ENCODE peak calls at places on chromosome 18, in eight cellular contexts. One of them, this sample, is unnamed.

GRCh38 chr18:5628512-5629255 is 84.9 kb upstream of the EPB41L3 start:
- DNase-seq in heart left ventricle: peak
- DNase-seq in colonic mucosa: peak
- DNase-seq in ascending aorta: peak
- DNase-seq in uterus: peak
- DNase-seq in H1: no peak
- DNase-seq in left lung: peak
- DNase-seq in sigmoid colon: peak
- DNase-seq in this sample: peak

GRCh38 chr18:27235218-27235870 is 50.2 kb upstream of the CHST9 start:
- DNase-seq in heart left ventricle: no peak
- DNase-seq in colonic mucosa: no peak
- DNase-seq in ascending aorta: no peak
- DNase-seq in uterus: no peak
- DNase-seq in H1: no peak
- DNase-seq in left lung: no peak
- DNase-seq in sigmoid colon: no peak
- DNase-seq in this sample: no peak

GRCh38 chr18:23935804-23936203 is 78.8 kb upstream of the TTC39C start:
- DNase-seq in heart left ventricle: no peak
- DNase-seq in colonic mucosa: no peak
- DNase-seq in ascending aorta: no peak
- DNase-seq in uterus: no peak
- DNase-seq in H1: no peak
- DNase-seq in left lung: no peak
- DNase-seq in sigmoid colon: no peak
- DNase-seq in this sample: no peak

GRCh38 chr18:11570770-11571169 is 38.6 kb upstream of the SLC35G4 start:
- DNase-seq in heart left ventricle: no peak
- DNase-seq in colonic mucosa: no peak
- DNase-seq in ascending aorta: no peak
- DNase-seq in uterus: no peak
- DNase-seq in H1: no peak
- DNase-seq in left lung: no peak
- DNase-seq in sigmoid colon: no peak
- DNase-seq in this sample: no peak

GRCh38 chr18:41162781-41163180 is 792.3 kb upstream of the PIK3C3 start:
- DNase-seq in heart left ventricle: no peak
- DNase-seq in colonic mucosa: no peak
- DNase-seq in ascending aorta: no peak
- DNase-seq in uterus: no peak
- DNase-seq in H1: no peak
- DNase-seq in left lung: no peak
- DNase-seq in sigmoid colon: no peak
- DNase-seq in this sample: no peak

GRCh38 chr18:34867520-34867919 is 157.4 kb downstream of the DTNA start:
- DNase-seq in heart left ventricle: no peak
- DNase-seq in colonic mucosa: no peak
- DNase-seq in ascending aorta: peak
- DNase-seq in uterus: peak
- DNase-seq in H1: peak
- DNase-seq in left lung: no peak
- DNase-seq in sigmoid colon: no peak
- DNase-seq in this sample: no peak

GRCh38 chr18:23712445-23712844 is 23.2 kb downstream of the LAMA3 start:
- DNase-seq in heart left ventricle: no peak
- DNase-seq in colonic mucosa: no peak
- DNase-seq in ascending aorta: no peak
- DNase-seq in uterus: no peak
- DNase-seq in H1: no peak
- DNase-seq in left lung: no peak
- DNase-seq in sigmoid colon: no peak
- DNase-seq in this sample: no peak

GRCh38 chr18:48053881-48054586 is 123.6 kb upstream of the SMAD2 start:
- DNase-seq in heart left ventricle: no peak
- DNase-seq in colonic mucosa: peak
- DNase-seq in ascending aorta: no peak
- DNase-seq in uterus: no peak
- DNase-seq in H1: no peak
- DNase-seq in left lung: no peak
- DNase-seq in sigmoid colon: no peak
- DNase-seq in this sample: no peak

GRCh38 chr18:47772374-47773248 is 157.8 kb downstream of the SMAD2 start:
- DNase-seq in heart left ventricle: no peak
- DNase-seq in colonic mucosa: peak
- DNase-seq in ascending aorta: no peak
- DNase-seq in uterus: no peak
- DNase-seq in H1: peak
- DNase-seq in left lung: peak
- DNase-seq in sigmoid colon: no peak
- DNase-seq in this sample: peak

GRCh38 chr18:11908182-11909080 is at the start of gene MPPE1:
- DNase-seq in heart left ventricle: peak
- DNase-seq in colonic mucosa: peak
- DNase-seq in ascending aorta: peak
- DNase-seq in uterus: peak
- DNase-seq in H1: peak
- DNase-seq in left lung: peak
- DNase-seq in sigmoid colon: peak
- DNase-seq in this sample: peak

GRCh38 chr18:76428396-76429261 is 66.4 kb downstream of the ZNF516 start:
- DNase-seq in heart left ventricle: no peak
- DNase-seq in colonic mucosa: no peak
- DNase-seq in ascending aorta: no peak
- DNase-seq in uterus: peak
- DNase-seq in H1: no peak
- DNase-seq in left lung: peak
- DNase-seq in sigmoid colon: peak
- DNase-seq in this sample: no peak

GRCh38 chr18:47420130-47420529 is 168.7 kb upstream of the SKOR2 start:
- DNase-seq in heart left ventricle: no peak
- DNase-seq in colonic mucosa: no peak
- DNase-seq in ascending aorta: no peak
- DNase-seq in uterus: no peak
- DNase-seq in H1: no peak
- DNase-seq in left lung: no peak
- DNase-seq in sigmoid colon: no peak
- DNase-seq in this sample: no peak

GRCh38 chr18:62334110-62334509 is 9.0 kb downstream of the TNFRSF11A start:
- DNase-seq in heart left ventricle: no peak
- DNase-seq in colonic mucosa: peak
- DNase-seq in ascending aorta: no peak
- DNase-seq in uterus: no peak
- DNase-seq in H1: no peak
- DNase-seq in left lung: no peak
- DNase-seq in sigmoid colon: no peak
- DNase-seq in this sample: no peak

GRCh38 chr18:50060822-50061221 is 134.1 kb downstream of the MYO5B start:
- DNase-seq in heart left ventricle: no peak
- DNase-seq in colonic mucosa: no peak
- DNase-seq in ascending aorta: no peak
- DNase-seq in uterus: no peak
- DNase-seq in H1: no peak
- DNase-seq in left lung: no peak
- DNase-seq in sigmoid colon: no peak
- DNase-seq in this sample: no peak

GRCh38 chr18:3221496-3221895 is 1.7 kb upstream of the MYOM1 start:
- DNase-seq in heart left ventricle: no peak
- DNase-seq in colonic mucosa: no peak
- DNase-seq in ascending aorta: no peak
- DNase-seq in uterus: no peak
- DNase-seq in H1: no peak
- DNase-seq in left lung: no peak
- DNase-seq in sigmoid colon: no peak
- DNase-seq in this sample: no peak

GRCh38 chr18:3219621-3220335 is at the start of gene MYOM1:
- DNase-seq in heart left ventricle: peak
- DNase-seq in colonic mucosa: no peak
- DNase-seq in ascending aorta: no peak
- DNase-seq in uterus: no peak
- DNase-seq in H1: no peak
- DNase-seq in left lung: no peak
- DNase-seq in sigmoid colon: no peak
- DNase-seq in this sample: no peak

GRCh38 chr18:3216987-3217386 is 2.8 kb downstream of the MYOM1 start:
- DNase-seq in heart left ventricle: no peak
- DNase-seq in colonic mucosa: no peak
- DNase-seq in ascending aorta: no peak
- DNase-seq in uterus: no peak
- DNase-seq in H1: no peak
- DNase-seq in left lung: no peak
- DNase-seq in sigmoid colon: no peak
- DNase-seq in this sample: no peak

GRCh38 chr18:3217930-3218647 is 1.7 kb downstream of the MYOM1 start:
- DNase-seq in heart left ventricle: no peak
- DNase-seq in colonic mucosa: peak
- DNase-seq in ascending aorta: no peak
- DNase-seq in uterus: no peak
- DNase-seq in H1: no peak
- DNase-seq in left lung: no peak
- DNase-seq in sigmoid colon: no peak
- DNase-seq in this sample: peak

DNA sequence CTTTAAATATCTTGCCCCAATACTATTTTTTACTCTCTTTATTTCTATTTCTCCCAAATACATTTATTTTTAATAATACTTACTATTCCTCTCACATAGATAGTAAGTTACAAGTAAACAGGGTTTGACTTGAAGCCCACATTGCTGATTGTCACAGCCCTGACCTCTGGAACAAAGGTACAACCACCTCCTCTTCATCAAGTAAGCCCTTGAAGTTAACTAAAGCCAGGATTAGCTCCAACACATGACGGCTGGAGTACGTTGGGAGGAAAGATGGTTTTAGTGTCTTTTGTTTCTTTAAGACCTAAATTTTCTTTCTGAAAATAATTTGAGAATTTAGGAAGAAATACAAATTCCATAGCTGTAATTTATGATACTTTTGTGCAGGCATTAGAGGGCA is 951 bp downstream of the MYOM1 start:
- DNase-seq in heart left ventricle: no peak
- DNase-seq in colonic mucosa: no peak
- DNase-seq in ascending aorta: no peak
- DNase-seq in uterus: no peak
- DNase-seq in H1: no peak
- DNase-seq in left lung: no peak
- DNase-seq in sigmoid colon: no peak
- DNase-seq in this sample: no peak
- H3K27ac ChIP-seq in heart left ventricle: peak
- H3K27ac ChIP-seq in colonic mucosa: no peak
- H3K27ac ChIP-seq in ascending aorta: peak
- H3K27ac ChIP-seq in uterus: peak
- H3K27ac ChIP-seq in H1: no peak
- H3K27ac ChIP-seq in left lung: no peak
- H3K27ac ChIP-seq in sigmoid colon: peak
- H3K27ac ChIP-seq in this sample: no peak

DNA sequence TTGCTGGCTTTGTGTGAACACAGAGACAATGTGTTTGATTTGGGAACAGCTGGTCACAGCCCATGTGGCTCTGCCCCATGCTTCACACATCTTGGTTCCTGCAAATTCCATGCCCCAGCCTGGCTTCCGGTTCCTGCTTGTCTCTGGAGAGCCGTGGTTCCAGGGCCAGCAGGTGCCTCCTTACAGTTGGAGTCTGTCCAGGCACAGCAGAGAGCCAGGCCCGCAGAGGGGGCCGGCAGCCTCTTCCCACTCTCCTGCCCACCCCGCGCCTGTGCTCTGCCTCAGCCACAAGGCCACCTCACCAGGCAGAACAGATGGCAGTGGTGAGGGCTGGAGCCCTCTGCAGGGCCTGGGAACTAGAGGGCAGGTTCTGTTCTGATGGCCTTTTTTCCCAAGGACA is 81.5 kb downstream of the LDLRAD4 start:
- DNase-seq in heart left ventricle: peak
- DNase-seq in colonic mucosa: no peak
- DNase-seq in ascending aorta: no peak
- DNase-seq in uterus: no peak
- DNase-seq in H1: no peak
- DNase-seq in left lung: no peak
- DNase-seq in sigmoid colon: no peak
- DNase-seq in this sample: no peak
- TF ChIP-seq CTCF in heart left ventricle: no peak
- TF ChIP-seq CTCF in colonic mucosa: no peak
- TF ChIP-seq CTCF in ascending aorta: no peak
- TF ChIP-seq CTCF in uterus: no peak
- TF ChIP-seq CTCF in H1: no peak
- TF ChIP-seq CTCF in left lung: no peak
- TF ChIP-seq CTCF in sigmoid colon: no peak
- TF ChIP-seq CTCF in this sample: no peak

GRCh38 chr18:10261315-10262276 is 192.8 kb upstream of the APCDD1 start:
- DNase-seq in heart left ventricle: no peak
- DNase-seq in colonic mucosa: no peak
- DNase-seq in ascending aorta: no peak
- DNase-seq in uterus: no peak
- DNase-seq in H1: no peak
- DNase-seq in left lung: no peak
- DNase-seq in sigmoid colon: no peak
- DNase-seq in this sample: no peak
- H3K27ac ChIP-seq in heart left ventricle: no peak
- H3K27ac ChIP-seq in colonic mucosa: no peak
- H3K27ac ChIP-seq in ascending aorta: no peak
- H3K27ac ChIP-seq in uterus: no peak
- H3K27ac ChIP-seq in H1: no peak
- H3K27ac ChIP-seq in left lung: no peak
- H3K27ac ChIP-seq in sigmoid colon: no peak
- H3K27ac ChIP-seq in this sample: peak

DNA sequence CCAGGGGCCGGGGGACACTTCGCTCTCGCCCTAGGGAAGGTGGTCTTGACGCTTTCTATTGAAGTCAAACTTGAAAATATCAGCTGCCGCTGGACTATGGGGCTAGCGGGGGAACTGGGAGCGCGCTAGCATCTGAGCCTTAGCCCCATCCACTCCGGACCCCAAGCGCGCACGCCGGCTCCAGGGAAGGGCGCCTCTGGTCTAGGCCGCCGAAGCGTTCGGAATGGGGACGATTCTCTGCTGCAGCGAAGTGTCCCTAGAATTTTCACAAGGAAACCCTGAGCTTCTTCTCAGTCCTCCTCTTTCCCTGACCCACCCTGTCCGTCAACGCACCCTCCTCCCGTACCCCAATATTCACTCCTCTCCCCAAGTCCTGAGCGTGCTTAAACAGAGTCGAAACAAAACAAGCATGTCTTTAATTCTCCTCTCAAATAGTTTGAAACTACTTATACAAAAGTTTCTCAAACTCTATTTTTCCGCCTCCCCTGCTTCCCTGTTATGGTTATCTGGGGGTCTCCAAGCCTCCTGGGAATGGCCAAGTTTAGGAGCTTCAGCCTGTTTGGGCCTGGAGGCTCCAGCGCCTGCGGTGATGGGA is 5.0 kb downstream of the RAX start:
- DNase-seq in heart left ventricle: no peak
- DNase-seq in colonic mucosa: no peak
- DNase-seq in ascending aorta: no peak
- DNase-seq in uterus: no peak
- DNase-seq in H1: no peak
- DNase-seq in left lung: no peak
- DNase-seq in sigmoid colon: no peak
- DNase-seq in this sample: no peak
- TF ChIP-seq CTCF in heart left ventricle: no peak
- TF ChIP-seq CTCF in colonic mucosa: no peak
- TF ChIP-seq CTCF in ascending aorta: no peak
- TF ChIP-seq CTCF in uterus: no peak
- TF ChIP-seq CTCF in H1: no peak
- TF ChIP-seq CTCF in left lung: no peak
- TF ChIP-seq CTCF in sigmoid colon: no peak
- TF ChIP-seq CTCF in this sample: no peak

GRCh38 chr18:31243740-31244512 is 74.0 kb upstream of the DSG1 start:
- DNase-seq in heart left ventricle: no peak
- DNase-seq in colonic mucosa: peak
- DNase-seq in ascending aorta: no peak
- DNase-seq in uterus: no peak
- DNase-seq in H1: no peak
- DNase-seq in left lung: no peak
- DNase-seq in sigmoid colon: no peak
- DNase-seq in this sample: no peak
- H3K27ac ChIP-seq in heart left ventricle: peak
- H3K27ac ChIP-seq in colonic mucosa: peak
- H3K27ac ChIP-seq in ascending aorta: no peak
- H3K27ac ChIP-seq in uterus: peak
- H3K27ac ChIP-seq in H1: no peak
- H3K27ac ChIP-seq in left lung: no peak
- H3K27ac ChIP-seq in sigmoid colon: no peak
- H3K27ac ChIP-seq in this sample: peak

This sample was measured in pancreas.